ENCODE peak calls at places on chromosomes 5 and 9, in five cellular contexts. N, Q, U, J and R are unnamed samples.

GRCh38 chr9:132268725-132269352 is 85.9 kb downstream of the SETX start:
- DNase-seq in N (peak), U (peak), Q (peak), J (peak), R (peak)

GRCh38 chr9:87498816-87499454 is 1.3 kb downstream of the DAPK1 start:
- DNase-seq in Q (no peak), J (peak), U (no peak), N (no peak), R (no peak)

GRCh38 chr5:113178073-113178779 is 201.6 kb downstream of the DCP2 start:
- DNase-seq in J (no peak), U (no peak), Q (no peak), N (no peak), R (no peak)

GRCh38 chr5:95841914-95842812 is 19.6 kb upstream of the GLRX start:
- DNase-seq in N (peak), U (no peak), J (peak), Q (no peak), R (no peak)

GRCh38 chr5:74241751-74242140 is 398.8 kb downstream of the ENC1 start:
- DNase-seq in Q (no peak), U (peak), N (no peak), J (peak), R (no peak)

GRCh38 chr5:135033026-135033861 is 784 bp downstream of the PITX1 start:
- DNase-seq in J (peak), U (peak), Q (no peak), N (peak), R (no peak)

GRCh38 chr5:177365845-177366527 is 8.3 kb downstream of the RGS14 start:
- DNase-seq in Q (no peak), N (no peak), U (no peak), J (no peak), R (no peak)

GRCh38 chr5:107968465-107968864 is 297.7 kb upstream of the EFNA5 start:
- DNase-seq in N (no peak), J (no peak), Q (no peak), U (no peak), R (no peak)

GRCh38 chr9:112091805-112092204 is 83.3 kb downstream of the SUSD1 start:
- DNase-seq in N (no peak), J (no peak), Q (no peak), U (no peak), R (peak)

GRCh38 chr5:143699121-143699520 is 112.8 kb upstream of the HMHB1 start:
- DNase-seq in Q (no peak), J (no peak), N (no peak), U (no peak), R (no peak)